ENCODE peak calls at places on chromosomes 11 and 22, in seven cellular contexts. One of them, this sample, is unnamed. For H3K9me3, the result is how much of the 10 kb centered on the place peaks cover.

GRCh38 chr11:33406241-33406640 is 149.1 kb downstream of the HIPK3 start:
- DNase-seq in adrenal gland: no peak
- DNase-seq in DND-41: no peak
- DNase-seq in lower lobe of right lung: no peak
- DNase-seq in neural progenitor cell: no peak
- DNase-seq in CD8-positive, alpha-beta T cell: no peak
- DNase-seq in left ventricle myocardium inferior: no peak
- DNase-seq in this sample: no peak

GRCh38 chr11:35523351-35523768 is 2.1 kb downstream of the PAMR1 start:
- DNase-seq in adrenal gland: no peak
- DNase-seq in CD8-positive, alpha-beta T cell: no peak
- DNase-seq in lower lobe of right lung: no peak
- DNase-seq in left ventricle myocardium inferior: no peak
- DNase-seq in neural progenitor cell: no peak
- DNase-seq in DND-41: no peak
- DNase-seq in this sample: no peak

GRCh38 chr11:12803086-12803826 is 129.0 kb downstream of the TEAD1 start:
- DNase-seq in DND-41: no peak
- DNase-seq in left ventricle myocardium inferior: no peak
- DNase-seq in lower lobe of right lung: no peak
- DNase-seq in CD8-positive, alpha-beta T cell: no peak
- DNase-seq in neural progenitor cell: peak
- DNase-seq in adrenal gland: no peak
- DNase-seq in this sample: no peak

GRCh38 chr11:130071211-130071712 is 1.6 kb downstream of the APLP2 start:
- DNase-seq in DND-41: no peak
- DNase-seq in CD8-positive, alpha-beta T cell: no peak
- DNase-seq in left ventricle myocardium inferior: no peak
- DNase-seq in adrenal gland: no peak
- DNase-seq in neural progenitor cell: no peak
- DNase-seq in lower lobe of right lung: no peak
- DNase-seq in this sample: no peak

GRCh38 chr11:74634537-74634936 is 42.2 kb downstream of the POLD3 start:
- DNase-seq in DND-41: no peak
- DNase-seq in adrenal gland: no peak
- DNase-seq in CD8-positive, alpha-beta T cell: no peak
- DNase-seq in lower lobe of right lung: no peak
- DNase-seq in neural progenitor cell: no peak
- DNase-seq in left ventricle myocardium inferior: no peak
- DNase-seq in this sample: no peak

GRCh38 chr11:30244255-30244654 is 13.4 kb downstream of the FSHB start:
- DNase-seq in left ventricle myocardium inferior: no peak
- DNase-seq in CD8-positive, alpha-beta T cell: no peak
- DNase-seq in neural progenitor cell: no peak
- DNase-seq in adrenal gland: no peak
- DNase-seq in lower lobe of right lung: no peak
- DNase-seq in DND-41: no peak
- DNase-seq in this sample: no peak

GRCh38 chr11:456533-456932 is 6.5 kb downstream of the PTDSS2 start:
- DNase-seq in left ventricle myocardium inferior: no peak
- DNase-seq in DND-41: no peak
- DNase-seq in neural progenitor cell: no peak
- DNase-seq in lower lobe of right lung: no peak
- DNase-seq in CD8-positive, alpha-beta T cell: peak
- DNase-seq in adrenal gland: no peak
- DNase-seq in this sample: peak

GRCh38 chr11:128448981-128449713 is 138.2 kb downstream of the ETS1 start:
- DNase-seq in neural progenitor cell: no peak
- DNase-seq in CD8-positive, alpha-beta T cell: no peak
- DNase-seq in adrenal gland: no peak
- DNase-seq in lower lobe of right lung: no peak
- DNase-seq in DND-41: no peak
- DNase-seq in left ventricle myocardium inferior: no peak
- DNase-seq in this sample: no peak

GRCh38 chr22:38731703-38732161 is 24.1 kb downstream of the SUN2 start:
- DNase-seq in neural progenitor cell: no peak
- DNase-seq in lower lobe of right lung: no peak
- DNase-seq in adrenal gland: peak
- DNase-seq in DND-41: no peak
- DNase-seq in left ventricle myocardium inferior: no peak
- DNase-seq in CD8-positive, alpha-beta T cell: no peak
- DNase-seq in this sample: no peak
- H3K27ac ChIP-seq in neural progenitor cell: no peak
- H3K27ac ChIP-seq in lower lobe of right lung: no peak
- H3K27ac ChIP-seq in adrenal gland: peak
- H3K27ac ChIP-seq in DND-41: no peak
- H3K27ac ChIP-seq in left ventricle myocardium inferior: peak
- H3K27ac ChIP-seq in CD8-positive, alpha-beta T cell: no peak
- H3K27ac ChIP-seq in this sample: peak

DNA sequence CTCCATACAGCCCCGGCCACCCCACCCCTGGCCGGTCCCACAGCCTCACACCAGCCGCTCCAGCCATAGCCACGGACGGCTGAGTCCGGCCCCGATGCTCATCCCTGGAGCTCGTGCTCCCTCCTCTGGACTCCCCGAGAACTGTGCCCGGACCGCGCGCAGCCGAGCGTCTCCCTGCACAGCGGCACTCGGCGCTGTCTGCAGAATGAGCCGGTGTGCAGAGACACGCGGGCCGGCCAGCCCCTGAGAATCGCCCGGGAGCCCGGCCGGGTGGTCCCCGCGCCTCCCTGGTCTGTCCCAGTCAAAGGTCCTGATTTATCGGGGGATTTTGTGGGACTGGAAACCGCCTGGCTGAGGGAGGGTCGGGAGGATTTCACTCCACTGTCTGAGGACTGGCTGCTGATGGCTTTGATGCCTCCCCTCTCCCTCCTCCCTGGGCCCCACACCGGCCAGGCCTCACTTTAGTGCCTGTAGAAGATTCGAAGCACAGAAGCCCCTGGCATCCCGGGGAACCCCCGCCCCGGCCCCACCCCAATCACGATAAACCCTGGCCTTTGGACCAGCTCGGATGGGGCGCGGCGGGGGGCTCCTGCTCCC is 102.7 kb downstream of the BRD1 start:
- DNase-seq in lower lobe of right lung: peak
- DNase-seq in DND-41: no peak
- DNase-seq in CD8-positive, alpha-beta T cell: peak
- DNase-seq in left ventricle myocardium inferior: peak
- DNase-seq in adrenal gland: peak
- DNase-seq in neural progenitor cell: peak
- DNase-seq in this sample: peak
- TF ChIP-seq CTCF in lower lobe of right lung: peak
- TF ChIP-seq CTCF in DND-41: peak
- TF ChIP-seq CTCF in CD8-positive, alpha-beta T cell: peak
- TF ChIP-seq CTCF in left ventricle myocardium inferior: peak
- TF ChIP-seq CTCF in adrenal gland: peak
- TF ChIP-seq CTCF in neural progenitor cell: peak
- TF ChIP-seq CTCF in this sample: peak

DNA sequence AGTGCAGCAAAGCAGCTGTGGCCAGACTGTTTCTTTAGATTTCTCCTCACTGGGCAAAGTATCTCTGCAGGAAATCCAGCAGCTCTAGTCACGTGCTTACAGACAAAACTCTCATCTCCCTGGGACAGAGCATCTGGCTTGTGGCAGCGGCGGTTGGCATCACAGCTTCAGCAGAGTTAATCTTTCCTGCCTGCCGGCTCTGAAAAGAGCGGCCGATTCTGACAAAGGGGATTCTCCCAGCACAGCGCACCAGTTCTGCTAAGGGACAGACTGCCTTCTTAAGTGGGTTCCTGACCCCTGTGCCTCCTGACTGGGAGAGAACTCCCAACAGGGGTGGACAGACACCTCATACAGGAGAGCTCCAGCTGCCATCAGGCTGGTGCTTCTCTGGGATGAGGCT is 1357.4 kb upstream of the TENM4 start:
- DNase-seq in lower lobe of right lung: no peak
- DNase-seq in DND-41: no peak
- DNase-seq in left ventricle myocardium inferior: no peak
- DNase-seq in CD8-positive, alpha-beta T cell: no peak
- DNase-seq in neural progenitor cell: peak
- DNase-seq in adrenal gland: no peak
- DNase-seq in this sample: no peak
- H3K9me3 ChIP-seq in lower lobe of right lung: under half
- H3K9me3 ChIP-seq in DND-41: under half
- H3K9me3 ChIP-seq in left ventricle myocardium inferior: half or more
- H3K9me3 ChIP-seq in CD8-positive, alpha-beta T cell: under half
- H3K9me3 ChIP-seq in neural progenitor cell: under half
- H3K9me3 ChIP-seq in adrenal gland: under half
- H3K9me3 ChIP-seq in this sample: under half

DNA sequence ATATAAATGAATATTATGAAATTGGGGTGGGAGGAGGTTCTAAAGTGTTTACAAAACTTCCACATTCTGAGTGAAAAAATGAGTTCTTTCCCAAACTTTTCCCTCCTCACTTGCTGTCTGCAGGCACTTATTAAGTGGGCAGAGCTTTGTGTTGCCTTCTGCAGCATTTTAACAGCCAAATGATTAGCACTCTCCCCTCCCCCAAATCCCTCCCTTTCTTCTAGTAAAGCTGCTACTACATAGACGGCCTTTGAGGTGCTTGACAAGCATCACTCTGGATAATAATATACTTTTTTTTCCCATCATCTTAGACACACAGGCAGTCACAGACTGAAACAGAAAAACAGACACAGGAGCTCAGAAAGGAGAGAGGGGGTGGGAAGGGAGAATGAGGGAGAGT is 493.5 kb downstream of the DLG2 start:
- DNase-seq in left ventricle myocardium inferior: no peak
- DNase-seq in lower lobe of right lung: no peak
- DNase-seq in adrenal gland: no peak
- DNase-seq in DND-41: no peak
- DNase-seq in CD8-positive, alpha-beta T cell: no peak
- DNase-seq in neural progenitor cell: peak
- DNase-seq in this sample: no peak
- H3K27ac ChIP-seq in left ventricle myocardium inferior: no peak
- H3K27ac ChIP-seq in lower lobe of right lung: no peak
- H3K27ac ChIP-seq in adrenal gland: no peak
- H3K27ac ChIP-seq in DND-41: no peak
- H3K27ac ChIP-seq in CD8-positive, alpha-beta T cell: no peak
- H3K27ac ChIP-seq in neural progenitor cell: peak
- H3K27ac ChIP-seq in this sample: no peak

GRCh38 chr22:46659791-46660186 is 39.6 kb downstream of the GRAMD4 start:
- DNase-seq in CD8-positive, alpha-beta T cell: no peak
- DNase-seq in neural progenitor cell: no peak
- DNase-seq in lower lobe of right lung: no peak
- DNase-seq in DND-41: no peak
- DNase-seq in left ventricle myocardium inferior: no peak
- DNase-seq in adrenal gland: no peak
- DNase-seq in this sample: no peak

GRCh38 chr22:46659059-46659790 is 39.0 kb downstream of the GRAMD4 start:
- DNase-seq in DND-41: no peak
- DNase-seq in CD8-positive, alpha-beta T cell: no peak
- DNase-seq in lower lobe of right lung: no peak
- DNase-seq in neural progenitor cell: no peak
- DNase-seq in left ventricle myocardium inferior: no peak
- DNase-seq in adrenal gland: no peak
- DNase-seq in this sample: no peak

GRCh38 chr22:46661221-46661851 is 41.1 kb downstream of the GRAMD4 start:
- DNase-seq in DND-41: no peak
- DNase-seq in CD8-positive, alpha-beta T cell: peak
- DNase-seq in lower lobe of right lung: no peak
- DNase-seq in adrenal gland: peak
- DNase-seq in left ventricle myocardium inferior: no peak
- DNase-seq in neural progenitor cell: no peak
- DNase-seq in this sample: peak

GRCh38 chr22:46662226-46662625 is 42.0 kb downstream of the GRAMD4 start:
- DNase-seq in neural progenitor cell: no peak
- DNase-seq in adrenal gland: no peak
- DNase-seq in CD8-positive, alpha-beta T cell: no peak
- DNase-seq in lower lobe of right lung: no peak
- DNase-seq in left ventricle myocardium inferior: no peak
- DNase-seq in DND-41: no peak
- DNase-seq in this sample: no peak

DNA sequence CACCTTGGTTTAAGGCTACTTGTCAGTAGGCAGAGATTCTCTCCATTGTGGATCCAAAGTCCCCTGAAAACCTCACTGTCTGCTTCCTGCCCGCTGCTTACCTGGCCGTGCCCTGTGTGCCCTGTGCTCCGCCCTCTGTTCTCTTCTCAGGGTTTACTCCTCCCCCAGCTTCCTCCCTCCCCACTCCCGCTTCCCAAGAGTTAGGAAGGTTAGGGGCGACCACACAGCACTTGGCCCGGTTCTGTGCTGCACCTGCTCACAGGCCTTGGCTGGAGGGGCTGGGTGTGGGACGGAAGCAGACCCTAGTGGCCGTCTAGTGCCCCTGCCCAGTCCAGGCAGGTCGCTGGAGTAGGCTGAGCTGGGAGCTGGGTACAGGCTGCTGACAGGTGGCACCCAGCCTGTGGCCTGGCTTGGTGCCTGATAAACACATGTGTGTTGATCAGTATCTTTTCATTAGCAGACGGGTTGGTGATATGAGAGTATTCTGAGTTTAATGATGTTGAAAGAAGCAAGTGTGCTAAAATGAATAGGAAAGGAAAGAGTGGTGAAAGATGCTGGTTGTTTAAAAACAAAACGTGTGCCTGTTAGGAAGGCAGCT is 40.5 kb downstream of the GRAMD4 start:
- DNase-seq in neural progenitor cell: no peak
- DNase-seq in lower lobe of right lung: no peak
- DNase-seq in adrenal gland: no peak
- DNase-seq in CD8-positive, alpha-beta T cell: no peak
- DNase-seq in left ventricle myocardium inferior: no peak
- DNase-seq in DND-41: no peak
- DNase-seq in this sample: no peak
- TF ChIP-seq CTCF in neural progenitor cell: peak
- TF ChIP-seq CTCF in lower lobe of right lung: no peak
- TF ChIP-seq CTCF in adrenal gland: no peak
- TF ChIP-seq CTCF in CD8-positive, alpha-beta T cell: no peak
- TF ChIP-seq CTCF in left ventricle myocardium inferior: no peak
- TF ChIP-seq CTCF in DND-41: no peak
- TF ChIP-seq CTCF in this sample: no peak

DNA sequence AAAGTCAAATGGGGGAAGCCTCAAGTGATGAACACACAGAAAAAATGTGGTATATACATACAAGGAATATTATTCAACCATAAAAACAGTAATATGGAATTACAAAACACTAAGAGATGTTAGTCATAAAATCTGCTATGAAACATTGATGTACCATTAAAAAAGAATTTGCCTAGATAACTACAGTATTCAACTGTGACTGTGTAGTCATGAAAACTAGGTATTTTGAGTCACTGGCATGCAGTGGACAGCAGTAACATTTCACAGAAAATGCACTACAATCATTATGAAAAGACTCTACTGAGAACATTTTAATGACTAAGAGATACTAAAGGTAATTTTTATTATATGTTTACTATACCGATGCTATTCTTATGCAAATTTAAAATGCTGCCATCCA is 11.7 kb downstream of the ZNF195 start:
- DNase-seq in lower lobe of right lung: no peak
- DNase-seq in CD8-positive, alpha-beta T cell: no peak
- DNase-seq in left ventricle myocardium inferior: no peak
- DNase-seq in DND-41: no peak
- DNase-seq in neural progenitor cell: no peak
- DNase-seq in adrenal gland: no peak
- DNase-seq in this sample: no peak
- H3K9me3 ChIP-seq in lower lobe of right lung: under half
- H3K9me3 ChIP-seq in CD8-positive, alpha-beta T cell: under half
- H3K9me3 ChIP-seq in left ventricle myocardium inferior: under half
- H3K9me3 ChIP-seq in DND-41: under half
- H3K9me3 ChIP-seq in neural progenitor cell: half or more
- H3K9me3 ChIP-seq in adrenal gland: under half
- H3K9me3 ChIP-seq in this sample: half or more

GRCh38 chr22:36162127-36163034 is 1.8 kb upstream of the APOL3 start:
- DNase-seq in left ventricle myocardium inferior: no peak
- DNase-seq in CD8-positive, alpha-beta T cell: peak
- DNase-seq in DND-41: peak
- DNase-seq in neural progenitor cell: no peak
- DNase-seq in adrenal gland: no peak
- DNase-seq in lower lobe of right lung: no peak
- DNase-seq in this sample: no peak
- H3K27ac ChIP-seq in left ventricle myocardium inferior: peak
- H3K27ac ChIP-seq in CD8-positive, alpha-beta T cell: peak
- H3K27ac ChIP-seq in DND-41: peak
- H3K27ac ChIP-seq in neural progenitor cell: no peak
- H3K27ac ChIP-seq in adrenal gland: peak
- H3K27ac ChIP-seq in lower lobe of right lung: peak
- H3K27ac ChIP-seq in this sample: peak

This sample was measured in CD4-positive, alpha-beta T cell.